ENCODE peak calls at places on chromosome 13, in eight cellular contexts. W is fibroblast of lung, M is GM12878, R is GM13976, B is HFFc6, I is right atrium auricular region, J is lower leg skin, U is type B pancreatic cell. E is an unnamed sample.

GRCh38 chr13:79492313-79492798 is 11.4 kb downstream of the NDFIP2 start:
- DNase-seq in W (peak; percentile 55), I (no peak), U (no peak), R (no peak), J (no peak), M (no peak), B (peak; percentile 20), E (no peak)

GRCh38 chr13:30561506-30561905 is 56.2 kb upstream of the USPL1 start:
- DNase-seq in M (no peak), I (no peak), B (peak; percentile 32), U (no peak), R (no peak), J (no peak), W (peak; percentile 51), E (no peak)

GRCh38 chr13:49995535-49996165 is 1.2 kb upstream of the TRIM13 start:
- DNase-seq in W (peak; percentile 40), J (no peak), R (no peak), M (peak; percentile 43), B (no peak), I (no peak), U (no peak), E (no peak)

GRCh38 chr13:109151255-109151654 is 521.8 kb downstream of the MYO16 start:
- DNase-seq in R (no peak), W (no peak), J (no peak), I (no peak), M (no peak), U (no peak), B (no peak), E (no peak)

GRCh38 chr13:51330741-51331140 is 8.8 kb upstream of the SERPINE3 start:
- DNase-seq in W (peak; percentile 78), M (peak; percentile 7), U (no peak), I (no peak), J (no peak), R (peak; percentile 59), B (peak; percentile 30), E (no peak)

GRCh38 chr13:23506821-23507210 is 63.4 kb upstream of the TNFRSF19 start:
- DNase-seq in B (peak; percentile 87), R (no peak), M (no peak), U (no peak), W (peak; percentile 98), I (no peak), J (no peak), E (no peak)

GRCh38 chr13:105410602-105411001 is 1124.9 kb downstream of the EFNB2 start:
- DNase-seq in I (no peak), W (no peak), M (no peak), J (peak; percentile 85), R (peak; percentile 9), U (no peak), B (no peak), E (no peak)

GRCh38 chr13:108037348-108037747 is 178.0 kb downstream of the LIG4 start:
- DNase-seq in U (no peak), J (no peak), B (no peak), R (no peak), M (no peak), I (no peak), W (no peak), E (no peak)

GRCh38 chr13:22926176-22927007 is 254.4 kb upstream of the SGCG start:
- DNase-seq in M (no peak), I (no peak), R (peak; percentile 53), U (no peak), J (peak; percentile 93), B (no peak), W (peak; percentile 40), E (no peak)

GRCh38 chr13:24516919-24517318 is 4.3 kb upstream of the PARP4 start:
- DNase-seq in U (no peak), I (no peak), R (no peak), J (no peak), B (no peak), M (no peak), W (no peak), E (no peak)

GRCh38 chr13:48184260-48184659 is 48.7 kb upstream of the ITM2B start:
- DNase-seq in R (peak; percentile 16), U (no peak), M (no peak), I (no peak), J (no peak), B (no peak), W (no peak), E (no peak)

GRCh38 chr13:80873589-80873988 is 532.7 kb upstream of the SPRY2 start:
- DNase-seq in W (peak; percentile 8), U (no peak), M (peak; percentile 33), I (no peak), J (no peak), B (no peak), R (peak; percentile 23), E (no peak)

GRCh38 chr13:71801165-71801564 is 65.8 kb downstream of the DACH1 start:
- DNase-seq in U (no peak), B (no peak), W (no peak), J (no peak), I (no peak), M (no peak), R (no peak), E (no peak)

GRCh38 chr13:39210961-39211534 is 172.8 kb downstream of the NHLRC3 start:
- DNase-seq in J (no peak), B (peak; percentile 37), M (no peak), R (no peak), U (no peak), I (no peak), W (no peak), E (no peak)

GRCh38 chr13:109401307-109401706 is 385.1 kb downstream of the IRS2 start:
- DNase-seq in W (no peak), M (no peak), B (no peak), R (no peak), I (no peak), U (no peak), J (peak; percentile 72), E (no peak)

GRCh38 chr13:19153782-19154450 is 27.7 kb downstream of the TUBA3C start:
- DNase-seq in U (no peak), I (no peak), J (no peak), R (peak; percentile 18), W (no peak), M (no peak), B (no peak), E (no peak)

GRCh38 chr13:102484329-102484728 is 82.5 kb upstream of the FGF14 start:
- DNase-seq in W (peak; percentile 2), U (no peak), R (no peak), M (no peak), J (no peak), I (no peak), B (no peak), E (no peak)

DNA sequence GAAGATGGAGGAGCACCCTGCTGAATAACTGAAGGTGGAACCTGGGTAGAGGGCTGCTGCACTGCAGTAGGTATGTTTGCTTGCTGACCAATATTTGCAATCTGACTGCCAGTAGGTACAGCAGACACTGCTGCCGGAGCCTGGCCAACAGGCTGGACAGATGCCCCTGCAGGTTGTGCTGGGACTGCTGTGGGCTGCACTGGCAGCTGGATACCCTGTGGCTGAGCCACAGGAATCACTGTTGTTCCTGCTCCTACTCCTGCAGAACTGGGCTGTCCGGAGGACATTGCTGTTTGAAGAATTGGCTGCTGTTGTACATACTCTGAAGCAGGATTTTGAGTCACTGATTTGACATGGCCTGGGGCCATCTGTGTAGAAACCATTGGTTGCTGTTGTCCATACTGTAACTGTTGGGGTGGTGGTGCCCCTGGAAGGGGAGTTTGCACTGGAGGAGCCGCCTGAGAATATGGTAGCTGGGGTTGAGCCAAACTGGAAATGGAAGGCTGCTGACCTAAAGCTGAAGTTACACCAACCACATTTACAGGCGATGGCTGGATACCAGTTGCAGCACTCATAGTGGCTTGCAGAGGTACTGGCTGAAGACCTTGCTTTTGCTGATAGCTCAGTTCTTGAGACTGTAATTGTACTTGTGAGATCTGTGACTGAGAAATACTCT is 2.2 kb downstream of the TSC22D1 start:
- DNase-seq in J (no peak), M (no peak), U (no peak), R (peak; percentile 21), B (peak; percentile 62), I (no peak), W (peak; percentile 83), E (no peak)
- TF ChIP-seq CTCF in J (no peak), M (peak; percentile 15), U (peak; percentile 70), R (no peak), B (peak; percentile 67), I (no peak), W (peak; percentile 61), E (peak; percentile 53)

DNA sequence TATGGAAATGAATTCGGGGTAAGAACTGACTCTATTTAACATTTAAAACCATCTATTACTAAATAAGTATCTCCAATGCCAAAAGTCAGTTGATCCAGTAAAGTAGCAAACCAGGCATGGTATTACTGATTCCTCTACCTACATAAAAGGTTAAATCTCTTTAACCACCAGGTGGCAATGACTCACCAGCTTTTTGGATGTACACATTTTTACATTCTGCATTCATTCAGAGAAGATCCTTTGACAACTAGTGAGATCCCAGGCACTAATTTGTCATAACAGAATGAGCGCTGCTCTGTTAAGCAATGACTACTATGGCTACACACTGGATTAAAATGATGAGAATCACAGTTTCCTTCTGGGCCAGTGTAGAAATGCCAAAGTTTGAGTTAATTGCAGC is 329.8 kb upstream of the GPC6 start:
- DNase-seq in J (no peak), B (no peak), W (peak; percentile 40), I (no peak), U (no peak), M (no peak), R (no peak), E (no peak)
- TF ChIP-seq CTCF in J (no peak), B (no peak), W (no peak), I (no peak), U (peak; percentile 65), M (no peak), R (no peak), E (no peak)

DNA sequence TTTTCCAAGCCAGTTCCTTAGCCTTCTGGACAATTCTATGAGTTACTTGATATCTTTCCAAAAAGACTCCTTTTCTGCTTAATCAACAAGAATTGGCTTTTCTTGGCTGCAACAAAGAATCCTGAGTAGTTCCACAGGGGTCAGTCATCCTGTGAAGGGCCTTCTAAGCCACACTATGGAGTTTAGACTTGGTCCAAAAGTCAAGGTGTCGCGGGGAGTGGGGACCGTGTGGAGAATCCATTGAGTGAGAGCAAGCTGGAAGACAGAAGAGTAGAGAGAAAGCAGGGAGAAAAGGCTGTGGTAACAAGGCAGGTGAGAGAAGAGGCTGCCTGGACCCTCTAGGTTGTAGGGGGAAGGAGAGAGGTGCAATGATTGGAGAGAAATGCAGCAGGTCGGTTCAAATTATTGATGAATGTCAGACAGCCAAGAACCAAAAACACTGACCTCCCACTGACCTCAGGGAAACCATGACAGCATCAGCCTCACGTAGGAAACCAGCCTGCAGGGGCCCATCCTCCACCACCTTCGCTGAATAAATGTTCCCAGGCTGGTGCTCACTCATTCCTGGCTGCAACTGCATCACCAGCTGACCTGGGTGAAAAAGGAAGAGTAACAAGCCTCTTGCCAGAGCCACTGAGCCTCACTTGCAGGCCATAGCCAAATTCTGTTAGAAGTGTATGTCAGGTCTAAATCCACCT is 7.1 kb upstream of the IFT88 start:
- DNase-seq in J (no peak), I (no peak), M (no peak), R (no peak), W (no peak), B (no peak), U (no peak), E (no peak)
- TF ChIP-seq CTCF in J (no peak), I (no peak), M (no peak), R (no peak), W (no peak), B (no peak), U (no peak), E (no peak)

DNA sequence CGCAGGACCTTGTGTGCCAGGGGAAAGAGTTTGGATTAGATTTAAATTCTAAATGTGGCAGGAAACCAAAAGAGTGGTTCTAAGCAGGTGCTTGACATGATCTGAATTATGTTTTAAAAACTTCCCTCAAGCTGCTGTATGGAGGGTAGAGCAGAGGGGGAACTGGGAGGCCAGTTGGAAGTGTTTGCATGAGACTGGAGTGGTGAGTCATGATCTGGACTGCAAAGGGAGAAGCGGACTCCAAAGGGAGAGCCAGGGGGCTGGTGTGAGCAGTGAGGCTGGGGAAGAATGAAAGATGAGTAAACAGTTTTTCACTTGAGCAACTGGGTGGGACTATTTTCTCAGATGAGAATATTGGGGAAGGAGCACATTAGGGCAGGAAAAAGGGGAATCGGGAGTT is 206.1 kb downstream of the DNAJC15 start:
- DNase-seq in J (no peak), U (no peak), B (peak; percentile 70), M (no peak), I (no peak), R (no peak), W (peak; percentile 81), E (no peak)
- TF ChIP-seq CTCF in J (no peak), U (no peak), B (no peak), M (no peak), I (no peak), R (no peak), W (peak; percentile 14), E (no peak)